ENCODE peak calls at places on chromosome 14, in nine cellular contexts. D, A, X, E, Z, O, S, F and G are unnamed samples. For H3K27me3, the result is how much of the 10 kb centered on the place peaks cover.

GRCh38 chr14:95255487-95255886 is 64.2 kb downstream of the CLMN start:
- DNase-seq in D (peak), A (no peak), X (no peak), E (peak), Z (no peak), O (peak), S (no peak), F (no peak), G (peak)

GRCh38 chr14:57725399-57726077 is 140.4 kb downstream of the SLC35F4 start:
- DNase-seq in D (no peak), A (no peak), X (no peak), E (no peak), Z (no peak), O (peak), S (peak), F (no peak), G (no peak)

GRCh38 chr14:99574099-99574880 is 29.7 kb downstream of the CCDC85C start:
- DNase-seq in D (peak), A (no peak), X (peak), E (peak), Z (peak), O (no peak), S (peak), F (no peak), G (no peak)

GRCh38 chr14:61472801-61473376 is 151.5 kb downstream of the PRKCH start:
- DNase-seq in D (no peak), A (peak), X (no peak), E (no peak), Z (no peak), O (no peak), S (no peak), F (peak), G (no peak)

GRCh38 chr14:24430682-24431568 is 1.2 kb downstream of the KHNYN start:
- DNase-seq in D (no peak), A (peak), X (peak), E (peak), Z (peak), O (no peak), S (no peak), F (peak), G (no peak)

GRCh38 chr14:90815817-90816662 is at the start of gene TTC7B:
- DNase-seq in D (no peak), A (peak), X (peak), E (peak), Z (no peak), O (no peak), S (no peak), F (no peak), G (no peak)

GRCh38 chr14:49960453-49960852 is 67.6 kb downstream of the ARF6 start:
- DNase-seq in D (no peak), A (no peak), X (no peak), E (no peak), Z (no peak), O (no peak), S (no peak), F (no peak), G (no peak)

GRCh38 chr14:89331398-89331797 is 85.6 kb downstream of the FOXN3 start:
- DNase-seq in D (no peak), A (no peak), X (no peak), E (no peak), Z (no peak), O (no peak), S (no peak), F (no peak), G (no peak)

GRCh38 chr14:55136241-55136640 is 7.2 kb downstream of the LGALS3 start:
- DNase-seq in D (no peak), A (no peak), X (no peak), E (no peak), Z (no peak), O (no peak), S (no peak), F (no peak), G (no peak)

GRCh38 chr14:79275367-79275655 is 936.0 kb downstream of the DIO2 start:
- DNase-seq in D (no peak), A (no peak), X (no peak), E (no peak), Z (no peak), O (no peak), S (no peak), F (no peak), G (no peak)
- H3K27me3 ChIP-seq in D (under half), A (under half), X (under half), E (under half), Z (under half), O (under half), S (under half), F (under half), G (under half)

DNA sequence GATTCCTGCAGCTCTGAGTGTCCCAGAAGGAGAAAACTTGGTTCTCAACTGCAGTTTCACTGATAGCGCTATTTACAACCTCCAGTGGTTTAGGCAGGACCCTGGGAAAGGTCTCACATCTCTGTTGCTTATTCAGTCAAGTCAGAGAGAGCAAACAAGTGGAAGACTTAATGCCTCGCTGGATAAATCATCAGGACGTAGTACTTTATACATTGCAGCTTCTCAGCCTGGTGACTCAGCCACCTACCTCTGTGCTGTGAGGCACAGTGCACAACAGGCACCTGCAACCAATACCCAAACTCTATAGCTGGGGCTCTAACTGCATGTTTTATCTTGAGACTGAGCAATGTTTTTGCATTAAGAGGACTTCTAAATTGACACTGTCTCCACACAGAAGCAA is 379.2 kb upstream of the OR4E1 start:
- DNase-seq in D (no peak), A (no peak), X (no peak), E (no peak), Z (no peak), O (no peak), S (no peak), F (peak), G (no peak)
- H3K27me3 ChIP-seq in D (under half), A (under half), X (under half), E (under half), Z (under half), O (under half), S (under half), F (under half), G (under half)

GRCh38 chr14:52080817-52081755 is 12.2 kb upstream of the NID2 start:
- DNase-seq in D (no peak), A (no peak), X (no peak), E (peak), Z (no peak), O (peak), S (peak), F (no peak), G (no peak)
- H3K27me3 ChIP-seq in D (under half), A (under half), X (under half), E (under half), Z (under half), O (under half), S (under half), F (under half), G (under half)

GRCh38 chr14:93086441-93087055 is 29.2 kb downstream of the ITPK1 start:
- DNase-seq in D (no peak), A (no peak), X (no peak), E (peak), Z (no peak), O (no peak), S (no peak), F (no peak), G (no peak)
- H3K27me3 ChIP-seq in D (under half), A (under half), X (under half), E (under half), Z (under half), O (under half), S (under half), F (under half), G (under half)

DNA sequence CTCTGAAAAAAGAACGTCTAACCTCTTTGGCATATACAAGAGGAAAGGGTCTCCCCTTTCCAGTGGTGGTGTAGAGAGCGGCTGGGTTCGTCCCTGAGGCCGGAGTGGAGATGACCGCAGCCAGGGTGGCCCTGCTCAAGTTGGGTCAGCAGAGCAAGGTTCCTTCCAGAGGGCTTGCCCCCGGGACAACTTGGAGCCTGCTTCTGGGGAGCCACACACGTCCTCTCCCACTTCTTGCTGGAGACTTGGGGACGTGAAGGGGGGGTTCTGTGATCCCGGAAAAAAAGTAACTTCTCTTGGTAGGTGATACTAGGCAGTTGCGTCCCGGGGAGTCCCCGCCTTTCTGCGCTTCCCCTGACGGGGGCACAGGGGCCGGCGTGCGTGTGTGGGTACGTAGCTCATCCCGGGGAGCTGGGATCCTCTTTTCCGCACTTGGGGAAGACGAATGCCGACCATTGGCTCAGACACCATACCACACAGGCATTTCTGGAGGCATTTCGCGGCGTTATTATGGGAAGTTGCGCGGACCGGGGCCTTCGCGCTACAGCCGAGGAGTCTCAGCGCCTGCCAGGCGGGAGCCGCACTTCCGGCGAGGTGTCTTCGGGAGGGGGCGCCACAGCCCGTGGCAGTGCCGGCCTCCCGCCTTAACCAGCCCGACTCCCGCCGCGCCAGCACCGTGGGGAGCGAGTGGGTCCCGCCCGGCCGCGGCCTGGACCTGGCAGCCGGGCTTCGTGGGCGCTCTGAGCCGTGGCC is 14.8 kb upstream of the PAX9 start:
- DNase-seq in D (no peak), A (no peak), X (no peak), E (peak), Z (peak), O (no peak), S (no peak), F (no peak), G (no peak)
- H3K27me3 ChIP-seq in D (under half), A (half or more), X (under half), E (under half), Z (under half), O (under half), S (under half), F (under half), G (half or more)

GRCh38 chr14:67461341-67461985 is 27.1 kb downstream of the TMEM229B start:
- DNase-seq in D (no peak), A (no peak), X (no peak), E (no peak), Z (peak), O (no peak), S (no peak), F (no peak), G (no peak)
- H3K27me3 ChIP-seq in D (under half), A (under half), X (under half), E (under half), Z (under half), O (under half), S (under half), F (under half), G (under half)